ENCODE peak calls at places on chromosomes 3 and 15, in four cellular contexts. W is MCF 10A; J is activated CD4-positive, alpha-beta T cell treated with anti-CD3 and anti-CD28 coated beads for 48 hours; L is NCI-H510A treated with DMSO at 0.1 percent for 48 hours. N is an unnamed sample.

GRCh38 chr3:123719785-123720531 is 135.1 kb upstream of the HACD2 start:
- DNase-seq in W (no peak), J (no peak), L (no peak), N (no peak)

GRCh38 chr3:176032043-176032442 is 1165.2 kb downstream of the TBL1XR1 start:
- DNase-seq in W (no peak), J (no peak), L (no peak), N (no peak)

GRCh38 chr3:17089314-17089700 is 204.6 kb downstream of the PLCL2 start:
- DNase-seq in W (no peak), J (no peak), L (no peak), N (no peak)

GRCh38 chr15:72983812-72984211 is 68.5 kb upstream of the NEO1 start:
- DNase-seq in W (no peak), J (no peak), L (no peak), N (no peak)

GRCh38 chr3:95813261-95813660 is 1001.1 kb upstream of the EPHA6 start:
- DNase-seq in W (peak), J (no peak), L (no peak), N (no peak)

GRCh38 chr3:101038393-101038792 is 45.2 kb upstream of the ABI3BP start:
- DNase-seq in W (no peak), J (no peak), L (no peak), N (no peak)

GRCh38 chr15:65887565-65887964 is 18.3 kb downstream of the RAB11A start:
- DNase-seq in W (no peak), J (peak), L (no peak), N (no peak)

GRCh38 chr3:55490194-55490913 is 3.2 kb upstream of the WNT5A start:
- DNase-seq in W (no peak), J (no peak), L (peak), N (no peak)

GRCh38 chr3:38662544-38662943 is 13.1 kb upstream of the SCN5A start:
- DNase-seq in W (peak), J (no peak), L (peak), N (no peak)

GRCh38 chr15:99438691-99439523 is 126.9 kb upstream of the MEF2A start:
- DNase-seq in W (no peak), J (peak), L (no peak), N (no peak)

GRCh38 chr3:116579843-116580242 is 129.7 kb upstream of the TUSC7 start:
- DNase-seq in W (peak), J (no peak), L (no peak), N (no peak)

GRCh38 chr3:185807455-185808068 is 17.3 kb downstream of the IGF2BP2 start:
- DNase-seq in W (peak), J (peak), L (no peak), N (peak)

GRCh38 chr15:78131295-78132021 is at the start of gene CIB2:
- DNase-seq in W (peak), J (peak), L (peak), N (peak)

GRCh38 chr15:89136818-89137772 is 48.8 kb downstream of the ABHD2 start:
- DNase-seq in W (no peak), J (no peak), L (no peak), N (no peak)

GRCh38 chr3:126811530-126811929 is 107.5 kb downstream of the CHCHD6 start:
- DNase-seq in W (no peak), J (no peak), L (no peak), N (no peak)

GRCh38 chr3:173502983-173503568 is 105.5 kb downstream of the NLGN1 start:
- DNase-seq in W (peak), J (no peak), L (no peak), N (no peak)

GRCh38 chr3:71659758-71660666 is 65.2 kb downstream of the EIF4E3 start:
- DNase-seq in W (no peak), J (no peak), L (no peak), N (no peak)

GRCh38 chr3:23863060-23863459 is 53.7 kb downstream of the NKIRAS1 start:
- DNase-seq in W (no peak), J (no peak), L (no peak), N (no peak)

GRCh38 chr3:119637679-119638525 is 22.5 kb downstream of the POPDC2 start:
- DNase-seq in W (peak), J (peak), L (no peak), N (no peak)

GRCh38 chr15:68896178-68896577 is 34.1 kb upstream of the SPESP1 start:
- DNase-seq in W (no peak), J (no peak), L (no peak), N (no peak)

GRCh38 chr3:191085091-191085490 is 114.0 kb upstream of the OSTN start:
- DNase-seq in W (no peak), J (no peak), L (no peak), N (no peak)

GRCh38 chr3:174325834-174326705 is 533.1 kb upstream of the NAALADL2 start:
- DNase-seq in W (no peak), J (no peak), L (no peak), N (peak)

GRCh38 chr15:93030430-93031102 is 58.4 kb downstream of the RGMA start:
- DNase-seq in W (peak), J (peak), L (peak), N (peak)

GRCh38 chr3:66253790-66254620 is 33.2 kb downstream of the SLC25A26 start:
- DNase-seq in W (peak), J (no peak), L (peak), N (no peak)

N was measured in T1000.